ENCODE peak calls at places on chromosomes 5 and 9, in five cellular contexts. K, N, L, B and W are unnamed samples.

GRCh38 chr9:134314039-134314949 is 12.0 kb upstream of the RXRA start:
- DNase-seq in L (no peak), K (peak), N (no peak), B (no peak), W (no peak)

GRCh38 chr9:4417578-4418325 is 72.5 kb upstream of the SLC1A1 start:
- DNase-seq in K (no peak), L (peak), N (peak), B (no peak), W (no peak)

GRCh38 chr5:91706785-91707520 is 323.8 kb upstream of the ARRDC3 start:
- DNase-seq in N (no peak), B (no peak), L (no peak), K (no peak), W (no peak)

GRCh38 chr5:81552844-81553569 is 159.1 kb upstream of the ACOT12 start:
- DNase-seq in B (no peak), N (no peak), L (no peak), K (no peak), W (no peak)

GRCh38 chr9:3578786-3579185 is 53.0 kb upstream of the RFX3 start:
- DNase-seq in B (no peak), K (no peak), L (peak), N (peak), W (no peak)

GRCh38 chr5:144333336-144333920 is 162.8 kb downstream of the KCTD16 start:
- DNase-seq in L (peak), K (no peak), N (peak), B (no peak), W (no peak)

GRCh38 chr9:25003686-25004085 is 458.0 kb upstream of the IZUMO3 start:
- DNase-seq in B (no peak), N (no peak), K (no peak), L (no peak), W (no peak)

GRCh38 chr9:123724211-123724831 is 205.6 kb downstream of the DENND1A start:
- DNase-seq in B (no peak), L (peak), N (peak), K (no peak), W (no peak)

GRCh38 chr9:16039103-16039987 is 486.5 kb downstream of the CCDC171 start:
- DNase-seq in L (no peak), K (no peak), B (peak), N (no peak), W (no peak)
- TF ChIP-seq CTCF in L (no peak), K (no peak), B (peak), N (peak), W (no peak)

GRCh38 chr9:72491242-72491641 is 30.2 kb upstream of the TMC1 start:
- DNase-seq in K (no peak), N (no peak), B (no peak), L (no peak), W (no peak)

GRCh38 chr9:72489986-72490385 is 31.4 kb upstream of the TMC1 start:
- DNase-seq in K (no peak), B (no peak), N (no peak), L (no peak), W (no peak)

GRCh38 chr9:72480931-72481330 is 40.5 kb upstream of the TMC1 start:
- DNase-seq in L (no peak), N (peak), B (no peak), K (no peak), W (no peak)

GRCh38 chr9:72485821-72486605 is 35.4 kb upstream of the TMC1 start:
- DNase-seq in B (no peak), N (peak), K (no peak), L (no peak), W (no peak)

GRCh38 chr9:72486606-72486955 is 34.8 kb upstream of the TMC1 start:
- DNase-seq in N (no peak), K (no peak), L (no peak), B (no peak), W (no peak)
- TF ChIP-seq CTCF in N (no peak), K (no peak), L (no peak), B (no peak), W (no peak)

DNA sequence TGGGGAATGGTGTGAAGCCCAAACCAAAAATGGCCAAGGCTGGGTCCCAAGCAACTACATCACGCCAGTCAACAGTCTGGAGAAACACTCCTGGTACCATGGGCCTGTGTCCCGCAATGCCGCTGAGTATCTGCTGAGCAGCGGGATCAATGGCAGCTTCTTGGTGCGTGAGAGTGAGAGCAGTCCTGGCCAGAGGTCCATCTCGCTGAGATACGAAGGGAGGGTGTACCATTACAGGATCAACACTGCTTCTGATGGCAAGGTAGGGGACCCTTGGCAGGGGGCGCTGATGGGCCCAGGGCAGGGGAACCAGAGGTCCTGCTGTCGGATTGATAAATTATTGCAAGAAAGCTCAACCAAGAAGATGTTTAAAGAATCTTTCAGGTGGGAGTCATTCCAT is 19.8 kb downstream of the ABL1 start:
- DNase-seq in L (no peak), B (no peak), K (peak), N (no peak), W (no peak)
- TF ChIP-seq CTCF in L (peak), B (no peak), K (no peak), N (peak), W (no peak)

DNA sequence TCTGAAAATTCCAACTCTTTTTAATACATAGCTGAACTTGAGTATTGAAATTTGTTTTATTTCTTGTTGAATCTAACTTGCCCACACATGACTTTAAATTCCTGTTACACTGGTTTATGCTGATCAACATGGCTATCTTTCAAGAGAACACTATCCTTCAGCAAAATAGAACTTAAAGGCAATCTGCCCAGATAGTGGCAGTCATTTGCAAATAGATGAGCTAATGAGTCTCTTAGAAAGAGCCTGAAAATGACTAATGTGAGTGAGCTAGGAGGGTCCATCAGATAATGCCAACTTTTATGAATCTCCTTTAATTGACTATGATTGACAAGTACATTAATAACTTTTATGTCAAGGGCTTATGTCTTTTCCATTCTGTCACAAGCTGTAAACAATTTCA is 1360.8 kb upstream of the C9orf72 start:
- DNase-seq in B (no peak), L (no peak), N (no peak), K (no peak), W (no peak)
- TF ChIP-seq CTCF in B (no peak), L (no peak), N (no peak), K (no peak), W (no peak)